ENCODE peak calls at places on chromosomes 4 and X, in four cellular contexts. C is mesendoderm, V is IMR-90, Z is H1. Y is an unnamed sample.
A peak's percentile ranks its signal among the peaks of the same experiment; 100 is the strongest.

GRCh38 chr4:94516067-94516466 is 64.3 kb downstream of the PDLIM5 start:
- DNase-seq in Z (no peak), V (peak; percentile 95), C (peak; percentile 27), Y (no peak)

GRCh38 chrX:22527302-22527701 is 254.6 kb downstream of the CBLL2 start:
- DNase-seq in C (no peak), Z (no peak), V (no peak), Y (no peak)

GRCh38 chr4:95398217-95398616 is 150.6 kb downstream of the UNC5C start:
- DNase-seq in C (no peak), Z (no peak), V (no peak), Y (no peak)

GRCh38 chr4:124065941-124066340 is 646.6 kb downstream of the ANKRD50 start:
- DNase-seq in Z (no peak), C (no peak), V (no peak), Y (no peak)

GRCh38 chr4:98662619-98663225 is 4.3 kb upstream of the TSPAN5 start:
- DNase-seq in Z (peak; percentile 64), V (peak; percentile 9), C (peak; percentile 38), Y (peak; percentile 80)

GRCh38 chrX:22078117-22078516 is 46.0 kb downstream of the PHEX start:
- DNase-seq in V (no peak), C (peak; percentile 33), Z (no peak), Y (no peak)

GRCh38 chrX:41561045-41561444 is 113.9 kb downstream of the NYX start:
- DNase-seq in C (peak; percentile 40), Z (no peak), V (peak; percentile 95), Y (no peak)

GRCh38 chr4:5760246-5760645 is 49.2 kb downstream of the EVC start:
- DNase-seq in V (no peak), Z (peak; percentile 31), C (no peak), Y (no peak)

GRCh38 chrX:53984895-53985294 is 59.4 kb downstream of the PHF8 start:
- DNase-seq in C (no peak), V (no peak), Z (no peak), Y (no peak)

GRCh38 chr4:155618183-155618838 is 48.3 kb upstream of the GUCY1A1 start:
- DNase-seq in C (no peak), Z (no peak), V (no peak), Y (no peak)

GRCh38 chr4:73653695-73654106 is 33.5 kb upstream of the RASSF6 start:
- DNase-seq in Z (no peak), V (peak; percentile 62), C (peak; percentile 39), Y (no peak)

GRCh38 chr4:105232374-105232773 is 85.7 kb downstream of the TET2 start:
- DNase-seq in Z (no peak), C (no peak), V (peak; percentile 23), Y (no peak)

GRCh38 chrX:42399632-42400024 is 378.3 kb downstream of the PPP1R2C start:
- DNase-seq in C (peak; percentile 81), Z (no peak), V (no peak), Y (no peak)

GRCh38 chrX:135416546-135416945 is 5.2 kb upstream of the SMIM10L2A start:
- DNase-seq in V (no peak), C (no peak), Z (no peak), Y (no peak)

GRCh38 chr4:81084029-81084428 is 53.5 kb downstream of the BMP3 start:
- DNase-seq in V (peak; percentile 72), C (no peak), Z (no peak), Y (no peak)

GRCh38 chr4:336099-336892 is 1.3 kb upstream of the ZNF141 start:
- DNase-seq in V (no peak), Z (peak; percentile 68), C (peak; percentile 26), Y (peak; percentile 29)

GRCh38 chrX:11451133-11451532 is 157.9 kb downstream of the AMELX start:
- DNase-seq in Z (no peak), V (no peak), C (no peak), Y (no peak)

GRCh38 chr4:124948976-124949597 is 236.6 kb upstream of the ANKRD50 start:
- DNase-seq in V (peak; percentile 65), C (peak; percentile 52), Z (no peak), Y (no peak)

GRCh38 chrX:20595928-20596550 is 329.3 kb upstream of the RPS6KA3 start:
- DNase-seq in V (no peak), C (peak; percentile 1), Z (no peak), Y (peak; percentile 26)
- H2BK5ac ChIP-seq in V (no peak overlapping the region), C (no peak overlapping the region), Z (no peak overlapping the region), Y (no peak overlapping the region)

GRCh38 chrX:109732319-109732779 is 708 bp downstream of the ACSL4 start:
- DNase-seq in Z (peak; percentile 45), V (peak; percentile 59), C (peak; percentile 26), Y (peak; percentile 27)
- H4K5ac ChIP-seq in Z (peak overlapping the region; percentile 72), V (peak overlapping the region; percentile 65), C (no peak overlapping the region), Y (no peak overlapping the region)

DNA sequence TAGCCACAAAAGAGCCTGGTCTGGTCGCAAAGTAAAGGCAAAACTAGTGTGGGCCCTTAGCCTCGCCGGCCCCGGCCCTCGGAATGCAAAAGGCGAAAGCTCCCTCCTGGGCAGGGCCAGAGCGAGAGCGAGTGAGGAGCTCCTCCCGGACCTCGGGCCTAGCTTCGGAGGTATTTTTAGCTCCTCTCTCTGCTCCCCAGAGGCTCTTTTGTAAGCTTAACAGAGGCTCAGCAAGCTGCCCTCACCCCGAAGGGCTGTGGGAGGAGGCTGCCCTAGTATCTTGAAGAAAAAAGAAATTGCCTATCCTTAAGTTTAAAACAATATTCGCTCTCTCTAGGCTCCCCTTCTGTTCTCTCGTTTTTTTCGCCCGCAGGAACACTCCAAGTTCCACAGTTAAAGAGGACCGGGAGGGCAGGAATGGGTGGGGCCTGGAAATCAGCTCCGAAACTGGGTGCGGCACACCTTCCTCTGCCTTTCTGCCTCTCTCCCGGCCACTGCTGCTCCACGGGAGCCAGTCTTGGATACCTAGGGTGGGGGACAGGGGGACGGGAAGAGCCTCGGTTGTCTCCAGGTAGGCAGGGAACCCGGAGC is 12.2 kb downstream of the HAND2 start:
- DNase-seq in C (peak; percentile 78), Z (peak; percentile 75), V (no peak), Y (peak; percentile 67)
- H3K18ac ChIP-seq in C (no peak overlapping the region), Z (no peak overlapping the region), V (no peak overlapping the region), Y (no peak overlapping the region)

DNA sequence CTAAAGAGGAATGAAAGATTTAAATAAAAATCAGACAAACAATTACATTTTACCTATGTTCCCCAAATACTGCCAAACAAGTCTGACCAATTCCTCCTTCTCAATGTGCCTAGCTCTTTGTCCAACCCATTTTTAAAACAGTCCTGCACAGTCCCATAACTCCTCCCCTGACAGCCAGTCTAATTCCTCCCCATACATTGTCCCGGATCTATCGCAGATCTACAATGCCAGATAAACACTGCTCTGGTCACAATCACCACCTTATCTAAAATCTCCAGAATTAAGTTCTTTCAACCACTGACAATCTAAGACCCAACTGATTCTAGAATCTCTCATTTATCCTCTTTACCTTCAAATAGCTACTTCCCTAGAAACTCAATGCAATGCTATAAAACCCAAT is 176.0 kb downstream of the APBB2 start:
- DNase-seq in V (no peak), Z (no peak), C (no peak), Y (no peak)
- H2BK5ac ChIP-seq in V (no peak overlapping the region), Z (no peak overlapping the region), C (no peak overlapping the region), Y (no peak overlapping the region)

DNA sequence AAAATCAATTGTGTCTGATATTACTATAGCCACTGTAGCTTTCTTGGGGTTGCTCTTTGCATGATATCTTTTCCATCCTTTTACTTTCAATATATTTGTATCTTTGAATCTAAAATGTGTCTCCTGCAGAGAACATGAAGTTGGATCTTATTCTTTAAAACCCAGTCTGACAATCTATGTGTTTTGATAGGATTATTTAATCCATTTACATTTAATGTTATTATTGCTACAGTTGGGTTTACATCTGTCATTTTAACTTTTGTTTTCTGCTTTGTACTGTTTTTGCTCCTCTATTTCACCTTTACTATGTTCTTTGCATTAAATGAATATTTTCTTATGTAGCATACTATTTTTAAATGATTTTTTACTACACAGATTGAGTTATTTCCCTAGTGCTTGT is 230.9 kb downstream of the ANTXR2 start:
- DNase-seq in V (no peak), Z (no peak), C (no peak), Y (no peak)
- H4K5ac ChIP-seq in V (no peak overlapping the region), Z (no peak overlapping the region), C (no peak overlapping the region), Y (no peak overlapping the region)

DNA sequence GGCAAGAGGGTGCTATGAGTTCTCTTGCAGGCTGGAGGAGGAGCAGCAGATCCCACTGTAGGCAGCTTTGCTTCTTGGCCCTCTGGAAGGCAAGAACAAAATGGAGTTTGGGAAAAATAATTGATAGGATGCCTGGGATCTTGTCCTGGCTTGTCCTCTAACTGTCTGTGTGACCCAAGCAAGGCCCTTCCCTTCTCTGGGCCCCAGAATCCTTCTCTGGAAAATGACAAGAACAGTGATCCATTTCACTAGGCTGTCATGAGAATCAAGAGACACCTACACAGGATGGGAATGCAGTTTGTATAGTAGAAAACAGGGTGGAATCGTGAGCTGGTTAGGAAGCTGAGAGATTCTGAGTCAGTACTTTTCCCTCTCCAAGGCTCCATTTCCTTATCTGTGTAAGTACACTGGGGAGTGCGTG is 133.3 kb downstream of the PJA1 start:
- DNase-seq in V (peak; percentile 50), Z (peak; percentile 4), C (no peak), Y (no peak)
- H3K18ac ChIP-seq in V (no peak overlapping the region), Z (no peak overlapping the region), C (no peak overlapping the region), Y (no peak overlapping the region)

GRCh38 chr4:90727938-90728337 is 600.7 kb downstream of the CCSER1 start:
- DNase-seq in V (no peak), C (peak; percentile 98), Z (no peak), Y (peak; percentile 78)

GRCh38 chr4:90730752-90731151 is 603.6 kb downstream of the CCSER1 start:
- DNase-seq in Z (no peak), C (no peak), V (no peak), Y (no peak)

GRCh38 chr4:90733211-90733610 is 606.0 kb downstream of the CCSER1 start:
- DNase-seq in C (no peak), Z (no peak), V (no peak), Y (no peak)
- H2BK5ac ChIP-seq in C (no peak overlapping the region), Z (no peak overlapping the region), V (no peak overlapping the region), Y (no peak overlapping the region)